ENCODE peak calls at places on chromosomes 3 and 15, in seven cellular contexts. One of them, this sample, is unnamed.

GRCh38 chr3:172522871-172523818 is at the start of gene TNFSF10:
- DNase-seq in AG04450: no peak
- DNase-seq in NCI-H1092: no peak
- DNase-seq in activated CD4-positive, alpha-beta memory T cell treated with anti-CD3 and anti-CD28 coated beads for 36 hours: peak; percentile 84
- DNase-seq in progenitor cell of endocrine pancreas: no peak
- DNase-seq in Caki2: peak; percentile 49
- DNase-seq in AG08396: peak; percentile 14
- DNase-seq in this sample: no peak

GRCh38 chr3:65952842-65953241 is 85.9 kb downstream of the MAGI1 start:
- DNase-seq in AG04450: no peak
- DNase-seq in NCI-H1092: no peak
- DNase-seq in activated CD4-positive, alpha-beta memory T cell treated with anti-CD3 and anti-CD28 coated beads for 36 hours: no peak
- DNase-seq in progenitor cell of endocrine pancreas: no peak
- DNase-seq in Caki2: no peak
- DNase-seq in AG08396: no peak
- DNase-seq in this sample: no peak

GRCh38 chr3:50374363-50375108 is 15.2 kb upstream of the TMEM115 start:
- DNase-seq in AG04450: no peak
- DNase-seq in NCI-H1092: no peak
- DNase-seq in activated CD4-positive, alpha-beta memory T cell treated with anti-CD3 and anti-CD28 coated beads for 36 hours: no peak
- DNase-seq in progenitor cell of endocrine pancreas: no peak
- DNase-seq in Caki2: no peak
- DNase-seq in AG08396: no peak
- DNase-seq in this sample: no peak

GRCh38 chr3:197520311-197521276 is 35.2 kb downstream of the BDH1 start:
- DNase-seq in AG04450: no peak
- DNase-seq in NCI-H1092: no peak
- DNase-seq in activated CD4-positive, alpha-beta memory T cell treated with anti-CD3 and anti-CD28 coated beads for 36 hours: no peak
- DNase-seq in progenitor cell of endocrine pancreas: no peak
- DNase-seq in Caki2: peak; percentile 98
- DNase-seq in AG08396: no peak
- DNase-seq in this sample: no peak

GRCh38 chr15:40252438-40253178 is 13.7 kb downstream of the PAK6 start:
- DNase-seq in AG04450: no peak
- DNase-seq in NCI-H1092: no peak
- DNase-seq in activated CD4-positive, alpha-beta memory T cell treated with anti-CD3 and anti-CD28 coated beads for 36 hours: peak; percentile 21
- DNase-seq in progenitor cell of endocrine pancreas: peak; percentile 43
- DNase-seq in Caki2: no peak
- DNase-seq in AG08396: no peak
- DNase-seq in this sample: no peak

GRCh38 chr3:23611737-23612295 is 193.9 kb upstream of the UBE2E1 start:
- DNase-seq in AG04450: peak; percentile 29
- DNase-seq in NCI-H1092: peak; percentile 38
- DNase-seq in activated CD4-positive, alpha-beta memory T cell treated with anti-CD3 and anti-CD28 coated beads for 36 hours: no peak
- DNase-seq in progenitor cell of endocrine pancreas: no peak
- DNase-seq in Caki2: no peak
- DNase-seq in AG08396: peak; percentile 18
- DNase-seq in this sample: no peak

GRCh38 chr15:31296304-31297220 is 30.1 kb upstream of the KLF13 start:
- DNase-seq in AG04450: no peak
- DNase-seq in NCI-H1092: peak; percentile 34
- DNase-seq in activated CD4-positive, alpha-beta memory T cell treated with anti-CD3 and anti-CD28 coated beads for 36 hours: no peak
- DNase-seq in progenitor cell of endocrine pancreas: no peak
- DNase-seq in Caki2: peak; percentile 49
- DNase-seq in AG08396: no peak
- DNase-seq in this sample: no peak

GRCh38 chr15:26936502-26936901 is 34.5 kb upstream of the GABRG3 start:
- DNase-seq in AG04450: no peak
- DNase-seq in NCI-H1092: no peak
- DNase-seq in activated CD4-positive, alpha-beta memory T cell treated with anti-CD3 and anti-CD28 coated beads for 36 hours: no peak
- DNase-seq in progenitor cell of endocrine pancreas: no peak
- DNase-seq in Caki2: no peak
- DNase-seq in AG08396: no peak
- DNase-seq in this sample: no peak

GRCh38 chr15:57019496-57020160 is 101.2 kb downstream of the TCF12 start:
- DNase-seq in AG04450: no peak
- DNase-seq in NCI-H1092: no peak
- DNase-seq in activated CD4-positive, alpha-beta memory T cell treated with anti-CD3 and anti-CD28 coated beads for 36 hours: no peak
- DNase-seq in progenitor cell of endocrine pancreas: no peak
- DNase-seq in Caki2: peak; percentile 90
- DNase-seq in AG08396: no peak
- DNase-seq in this sample: no peak

GRCh38 chr15:71374607-71375352 is 259.5 kb downstream of the THSD4 start:
- DNase-seq in AG04450: peak; percentile 61
- DNase-seq in NCI-H1092: no peak
- DNase-seq in activated CD4-positive, alpha-beta memory T cell treated with anti-CD3 and anti-CD28 coated beads for 36 hours: no peak
- DNase-seq in progenitor cell of endocrine pancreas: no peak
- DNase-seq in Caki2: no peak
- DNase-seq in AG08396: peak; percentile 70
- DNase-seq in this sample: no peak

GRCh38 chr15:53837263-53837662 is 77.8 kb upstream of the WDR72 start:
- DNase-seq in AG04450: no peak
- DNase-seq in NCI-H1092: peak; percentile 74
- DNase-seq in activated CD4-positive, alpha-beta memory T cell treated with anti-CD3 and anti-CD28 coated beads for 36 hours: no peak
- DNase-seq in progenitor cell of endocrine pancreas: no peak
- DNase-seq in Caki2: peak; percentile 56
- DNase-seq in AG08396: no peak
- DNase-seq in this sample: no peak

GRCh38 chr3:68007621-68008226 is 353.3 kb upstream of the SUCLG2 start:
- DNase-seq in AG04450: no peak
- DNase-seq in NCI-H1092: no peak
- DNase-seq in activated CD4-positive, alpha-beta memory T cell treated with anti-CD3 and anti-CD28 coated beads for 36 hours: peak; percentile 30
- DNase-seq in progenitor cell of endocrine pancreas: peak; percentile 34
- DNase-seq in Caki2: peak; percentile 8
- DNase-seq in AG08396: no peak
- DNase-seq in this sample: no peak

GRCh38 chr3:145737952-145738351 is 423.0 kb downstream of the PLOD2 start:
- DNase-seq in AG04450: no peak
- DNase-seq in NCI-H1092: no peak
- DNase-seq in activated CD4-positive, alpha-beta memory T cell treated with anti-CD3 and anti-CD28 coated beads for 36 hours: no peak
- DNase-seq in progenitor cell of endocrine pancreas: no peak
- DNase-seq in Caki2: no peak
- DNase-seq in AG08396: no peak
- DNase-seq in this sample: no peak

GRCh38 chr15:100759116-100759515 is 120.5 kb upstream of the ALDH1A3 start:
- DNase-seq in AG04450: peak; percentile 69
- DNase-seq in NCI-H1092: no peak
- DNase-seq in activated CD4-positive, alpha-beta memory T cell treated with anti-CD3 and anti-CD28 coated beads for 36 hours: no peak
- DNase-seq in progenitor cell of endocrine pancreas: no peak
- DNase-seq in Caki2: no peak
- DNase-seq in AG08396: peak; percentile 58
- DNase-seq in this sample: peak; percentile 50

This sample was measured in AG04449.